ENCODE peak calls at places on chromosomes 3 and 15, in five cellular contexts. Q is EL; T is upper lobe of right lung; J is progenitor cell of endocrine pancreas; V is activated CD4-positive, CD25-positive, alpha-beta regulatory T cell treated with anti-CD3 and anti-CD28 coated beads, Interleukin-2, amount 50 U/mL, for 16 hours. A is an unnamed sample.

GRCh38 chr15:40032125-40032839 is 6.7 kb downstream of the SRP14 start:
- DNase-seq in Q (no peak), V (no peak), J (no peak), T (no peak), A (no peak)

GRCh38 chr15:74496648-74497047 is 35.7 kb upstream of the UBL7 start:
- DNase-seq in T (no peak), J (no peak), V (no peak), Q (no peak), A (no peak)

GRCh38 chr3:47741925-47742324 is 39.8 kb downstream of the SMARCC1 start:
- DNase-seq in Q (no peak), V (no peak), T (no peak), J (no peak), A (no peak)

GRCh38 chr3:158539414-158540014 is 31.5 kb upstream of the MLF1 start:
- DNase-seq in J (no peak), Q (peak), T (no peak), V (no peak), A (no peak)

GRCh38 chr3:67362686-67363085 is 291.7 kb downstream of the SUCLG2 start:
- DNase-seq in T (no peak), J (no peak), V (no peak), Q (no peak), A (no peak)

GRCh38 chr15:70077436-70077835 is 20.3 kb downstream of the TLE3 start:
- DNase-seq in T (no peak), Q (no peak), J (no peak), V (no peak), A (no peak)

GRCh38 chr3:377158-377561 is 180.6 kb downstream of the CHL1 start:
- DNase-seq in T (no peak), Q (no peak), V (no peak), J (no peak), A (no peak)

GRCh38 chr3:186097317-186097662 is 11.6 kb downstream of the ETV5 start:
- DNase-seq in V (no peak), J (no peak), T (no peak), Q (no peak), A (no peak)

GRCh38 chr3:30268288-30268687 is 338.1 kb upstream of the TGFBR2 start:
- DNase-seq in J (no peak), V (no peak), Q (no peak), T (no peak), A (no peak)

GRCh38 chr15:78621810-78622402 is 1.1 kb upstream of the CHRNA3 start:
- DNase-seq in Q (no peak), J (no peak), V (no peak), T (peak), A (no peak)

GRCh38 chr3:114498779-114499370 is 205.0 kb downstream of the TIGIT start:
- DNase-seq in J (no peak), V (no peak), Q (peak), T (no peak), A (no peak)

GRCh38 chr3:196837819-196838420 is 29.8 kb upstream of the SENP5 start:
- DNase-seq in Q (peak), V (peak), J (no peak), T (peak), A (no peak)

GRCh38 chr3:5917932-5918331 is 730.4 kb downstream of the EDEM1 start:
- DNase-seq in T (no peak), Q (no peak), J (no peak), V (no peak), A (no peak)

GRCh38 chr15:100131321-100132224 is 210.2 kb downstream of the ADAMTS17 start:
- DNase-seq in V (no peak), J (no peak), Q (no peak), T (no peak), A (no peak)

GRCh38 chr15:43776101-43776717 is 557 bp downstream of the ELL3 start:
- DNase-seq in T (peak), Q (peak), V (no peak), J (no peak), A (no peak)

GRCh38 chr15:81189583-81190283 is 6.9 kb upstream of the IL16 start:
- DNase-seq in Q (peak), T (peak), J (no peak), V (no peak), A (peak)